ENCODE peak calls at places on chromosomes 5 and 9, in four cellular contexts. One of them, this sample, is unnamed.
A peak's percentile ranks its signal among the peaks of the same experiment; 100 is the strongest.

GRCh38 chr9:116141864-116142561 is 11.6 kb upstream of the PAPPA start:
- DNase-seq in fibroblast of lung: peak; percentile 87
- DNase-seq in hippocampal formation: no peak
- DNase-seq in epithelial cell of prostate: no peak
- DNase-seq in this sample: no peak

GRCh38 chr5:109694451-109694891 is 4.7 kb downstream of the MAN2A1 start:
- DNase-seq in fibroblast of lung: peak; percentile 31
- DNase-seq in hippocampal formation: no peak
- DNase-seq in epithelial cell of prostate: no peak
- DNase-seq in this sample: no peak

GRCh38 chr5:1765880-1766235 is 33.8 kb downstream of the MRPL36 start:
- DNase-seq in fibroblast of lung: no peak
- DNase-seq in hippocampal formation: no peak
- DNase-seq in epithelial cell of prostate: no peak
- DNase-seq in this sample: no peak

GRCh38 chr9:36988848-36989247 is 45.2 kb downstream of the PAX5 start:
- DNase-seq in fibroblast of lung: no peak
- DNase-seq in hippocampal formation: no peak
- DNase-seq in epithelial cell of prostate: no peak
- DNase-seq in this sample: no peak

GRCh38 chr5:123206618-123207320 is 117.7 kb downstream of the PRDM6 start:
- DNase-seq in fibroblast of lung: peak; percentile 76
- DNase-seq in hippocampal formation: no peak
- DNase-seq in epithelial cell of prostate: no peak
- DNase-seq in this sample: no peak

GRCh38 chr5:172049226-172049796 is 42.9 kb upstream of the FBXW11 start:
- DNase-seq in fibroblast of lung: no peak
- DNase-seq in hippocampal formation: no peak
- DNase-seq in epithelial cell of prostate: no peak
- DNase-seq in this sample: no peak

GRCh38 chr9:86891091-86891490 is 56.2 kb downstream of the GAS1 start:
- DNase-seq in fibroblast of lung: no peak
- DNase-seq in hippocampal formation: no peak
- DNase-seq in epithelial cell of prostate: no peak
- DNase-seq in this sample: no peak

GRCh38 chr5:35771321-35771720 is 85.4 kb upstream of the IL7R start:
- DNase-seq in fibroblast of lung: peak; percentile 90
- DNase-seq in hippocampal formation: no peak
- DNase-seq in epithelial cell of prostate: peak; percentile 14
- DNase-seq in this sample: no peak

GRCh38 chr5:68215888-68216736 is 556 bp downstream of the PIK3R1 start:
- DNase-seq in fibroblast of lung: peak; percentile 37
- DNase-seq in hippocampal formation: peak; percentile 47
- DNase-seq in epithelial cell of prostate: no peak
- DNase-seq in this sample: peak; percentile 57

GRCh38 chr5:57692582-57693487 is 210.2 kb upstream of the ACTBL2 start:
- DNase-seq in fibroblast of lung: peak; percentile 96
- DNase-seq in hippocampal formation: peak; percentile 36
- DNase-seq in epithelial cell of prostate: peak; percentile 85
- DNase-seq in this sample: peak; percentile 25

GRCh38 chr9:73042155-73042554 is 89.3 kb upstream of the ALDH1A1 start:
- DNase-seq in fibroblast of lung: peak; percentile 28
- DNase-seq in hippocampal formation: no peak
- DNase-seq in epithelial cell of prostate: no peak
- DNase-seq in this sample: no peak

GRCh38 chr5:179261301-179262125 is 83.7 kb downstream of the ADAMTS2 start:
- DNase-seq in fibroblast of lung: peak; percentile 59
- DNase-seq in hippocampal formation: no peak
- DNase-seq in epithelial cell of prostate: no peak
- DNase-seq in this sample: no peak

GRCh38 chr9:33447404-33448158 is at the start of gene AQP3:
- DNase-seq in fibroblast of lung: peak; percentile 33
- DNase-seq in hippocampal formation: peak; percentile 12
- DNase-seq in epithelial cell of prostate: no peak
- DNase-seq in this sample: peak; percentile 54

GRCh38 chr9:107810493-107810931 is 320.9 kb upstream of the KLF4 start:
- DNase-seq in fibroblast of lung: no peak
- DNase-seq in hippocampal formation: no peak
- DNase-seq in epithelial cell of prostate: no peak
- DNase-seq in this sample: no peak

GRCh38 chr9:132499251-132499650 is 83.2 kb upstream of the BARHL1 start:
- DNase-seq in fibroblast of lung: no peak
- DNase-seq in hippocampal formation: no peak
- DNase-seq in epithelial cell of prostate: no peak
- DNase-seq in this sample: no peak

GRCh38 chr5:180090769-180091546 is 19.4 kb upstream of the RNF130 start:
- DNase-seq in fibroblast of lung: peak; percentile 33
- DNase-seq in hippocampal formation: peak; percentile 31
- DNase-seq in epithelial cell of prostate: no peak
- DNase-seq in this sample: no peak

GRCh38 chr9:77005216-77005615 is 14.2 kb upstream of the FOXB2 start:
- DNase-seq in fibroblast of lung: no peak
- DNase-seq in hippocampal formation: no peak
- DNase-seq in epithelial cell of prostate: no peak
- DNase-seq in this sample: no peak

GRCh38 chr9:136859821-136860269 is 6.3 kb downstream of the EDF1 start:
- DNase-seq in fibroblast of lung: no peak
- DNase-seq in hippocampal formation: no peak
- DNase-seq in epithelial cell of prostate: no peak
- DNase-seq in this sample: no peak

GRCh38 chr5:119343766-119344165 is 12.1 kb upstream of the TNFAIP8 start:
- DNase-seq in fibroblast of lung: peak; percentile 60
- DNase-seq in hippocampal formation: no peak
- DNase-seq in epithelial cell of prostate: no peak
- DNase-seq in this sample: no peak

GRCh38 chr5:57175586-57175985 is 1.7 kb downstream of the GPBP1 start:
- DNase-seq in fibroblast of lung: no peak
- DNase-seq in hippocampal formation: no peak
- DNase-seq in epithelial cell of prostate: no peak
- DNase-seq in this sample: no peak

GRCh38 chr9:105328872-105329728 is 84.6 kb downstream of the SLC44A1 start:
- DNase-seq in fibroblast of lung: no peak
- DNase-seq in hippocampal formation: no peak
- DNase-seq in epithelial cell of prostate: no peak
- DNase-seq in this sample: no peak

GRCh38 chr9:136047076-136047774 is 47.9 kb downstream of the NACC2 start:
- DNase-seq in fibroblast of lung: no peak
- DNase-seq in hippocampal formation: no peak
- DNase-seq in epithelial cell of prostate: no peak
- DNase-seq in this sample: no peak

This sample was measured in frontal cortex.